ENCODE peak calls at places on chromosomes 11 and 22, in eight cellular contexts. One of them, this sample, is unnamed.

GRCh38 chr11:109037856-109038780 is 373.2 kb downstream of the DDX10 start:
- DNase-seq in activated CD4-positive, CD25-positive, alpha-beta regulatory T cell treated with anti-CD3 and anti-CD28 coated beads, Interleukin-2, amount 50 U/mL, for 16 hours: no peak
- DNase-seq in astrocyte of the cerebellum: peak; percentile 93
- DNase-seq in substantia nigra: no peak
- DNase-seq in kidney glomerular epithelial cell: no peak
- DNase-seq in T-cell: no peak
- DNase-seq in NCI-H2029 treated with DMSO at 0.1 percent for 48 hours: no peak
- DNase-seq in head of caudate nucleus: peak; percentile 51
- DNase-seq in this sample: peak; percentile 92

GRCh38 chr22:24868979-24869378 is 63.0 kb downstream of the SGSM1 start:
- DNase-seq in activated CD4-positive, CD25-positive, alpha-beta regulatory T cell treated with anti-CD3 and anti-CD28 coated beads, Interleukin-2, amount 50 U/mL, for 16 hours: no peak
- DNase-seq in astrocyte of the cerebellum: no peak
- DNase-seq in substantia nigra: no peak
- DNase-seq in kidney glomerular epithelial cell: no peak
- DNase-seq in T-cell: no peak
- DNase-seq in NCI-H2029 treated with DMSO at 0.1 percent for 48 hours: no peak
- DNase-seq in head of caudate nucleus: no peak
- DNase-seq in this sample: no peak

GRCh38 chr22:46372686-46373085 is 37.2 kb downstream of the TRMU start:
- DNase-seq in activated CD4-positive, CD25-positive, alpha-beta regulatory T cell treated with anti-CD3 and anti-CD28 coated beads, Interleukin-2, amount 50 U/mL, for 16 hours: no peak
- DNase-seq in astrocyte of the cerebellum: no peak
- DNase-seq in substantia nigra: no peak
- DNase-seq in kidney glomerular epithelial cell: no peak
- DNase-seq in T-cell: no peak
- DNase-seq in NCI-H2029 treated with DMSO at 0.1 percent for 48 hours: no peak
- DNase-seq in head of caudate nucleus: no peak
- DNase-seq in this sample: no peak

GRCh38 chr11:58179648-58180047 is 9.2 kb upstream of the OR9Q2 start:
- DNase-seq in activated CD4-positive, CD25-positive, alpha-beta regulatory T cell treated with anti-CD3 and anti-CD28 coated beads, Interleukin-2, amount 50 U/mL, for 16 hours: no peak
- DNase-seq in astrocyte of the cerebellum: no peak
- DNase-seq in substantia nigra: no peak
- DNase-seq in kidney glomerular epithelial cell: no peak
- DNase-seq in T-cell: no peak
- DNase-seq in NCI-H2029 treated with DMSO at 0.1 percent for 48 hours: no peak
- DNase-seq in head of caudate nucleus: no peak
- DNase-seq in this sample: no peak

GRCh38 chr11:46382644-46383403 is 1.4 kb downstream of the MDK start:
- DNase-seq in activated CD4-positive, CD25-positive, alpha-beta regulatory T cell treated with anti-CD3 and anti-CD28 coated beads, Interleukin-2, amount 50 U/mL, for 16 hours: no peak
- DNase-seq in astrocyte of the cerebellum: no peak
- DNase-seq in substantia nigra: no peak
- DNase-seq in kidney glomerular epithelial cell: no peak
- DNase-seq in T-cell: no peak
- DNase-seq in NCI-H2029 treated with DMSO at 0.1 percent for 48 hours: no peak
- DNase-seq in head of caudate nucleus: peak; percentile 64
- DNase-seq in this sample: peak; percentile 79

GRCh38 chr11:18490736-18491485 is 35.3 kb downstream of the LDHAL6A start:
- DNase-seq in activated CD4-positive, CD25-positive, alpha-beta regulatory T cell treated with anti-CD3 and anti-CD28 coated beads, Interleukin-2, amount 50 U/mL, for 16 hours: no peak
- DNase-seq in astrocyte of the cerebellum: no peak
- DNase-seq in substantia nigra: no peak
- DNase-seq in kidney glomerular epithelial cell: no peak
- DNase-seq in T-cell: no peak
- DNase-seq in NCI-H2029 treated with DMSO at 0.1 percent for 48 hours: no peak
- DNase-seq in head of caudate nucleus: peak; percentile 7
- DNase-seq in this sample: no peak

GRCh38 chr22:45413013-45413367 is 409 bp downstream of the SMC1B start:
- DNase-seq in activated CD4-positive, CD25-positive, alpha-beta regulatory T cell treated with anti-CD3 and anti-CD28 coated beads, Interleukin-2, amount 50 U/mL, for 16 hours: no peak
- DNase-seq in astrocyte of the cerebellum: no peak
- DNase-seq in substantia nigra: no peak
- DNase-seq in kidney glomerular epithelial cell: no peak
- DNase-seq in T-cell: no peak
- DNase-seq in NCI-H2029 treated with DMSO at 0.1 percent for 48 hours: no peak
- DNase-seq in head of caudate nucleus: no peak
- DNase-seq in this sample: no peak

GRCh38 chr22:49235463-49236300 is 592.0 kb downstream of the BRD1 start:
- DNase-seq in activated CD4-positive, CD25-positive, alpha-beta regulatory T cell treated with anti-CD3 and anti-CD28 coated beads, Interleukin-2, amount 50 U/mL, for 16 hours: no peak
- DNase-seq in astrocyte of the cerebellum: no peak
- DNase-seq in substantia nigra: no peak
- DNase-seq in kidney glomerular epithelial cell: no peak
- DNase-seq in T-cell: no peak
- DNase-seq in NCI-H2029 treated with DMSO at 0.1 percent for 48 hours: peak; percentile 46
- DNase-seq in head of caudate nucleus: no peak
- DNase-seq in this sample: no peak

GRCh38 chr11:836274-836673 is 3.5 kb downstream of the CD151 start:
- DNase-seq in activated CD4-positive, CD25-positive, alpha-beta regulatory T cell treated with anti-CD3 and anti-CD28 coated beads, Interleukin-2, amount 50 U/mL, for 16 hours: no peak
- DNase-seq in astrocyte of the cerebellum: no peak
- DNase-seq in substantia nigra: no peak
- DNase-seq in kidney glomerular epithelial cell: no peak
- DNase-seq in T-cell: no peak
- DNase-seq in NCI-H2029 treated with DMSO at 0.1 percent for 48 hours: no peak
- DNase-seq in head of caudate nucleus: no peak
- DNase-seq in this sample: no peak

GRCh38 chr11:6757373-6757967 is 14.3 kb downstream of the OR2AG2 start:
- DNase-seq in activated CD4-positive, CD25-positive, alpha-beta regulatory T cell treated with anti-CD3 and anti-CD28 coated beads, Interleukin-2, amount 50 U/mL, for 16 hours: peak; percentile 40
- DNase-seq in astrocyte of the cerebellum: peak; percentile 37
- DNase-seq in substantia nigra: no peak
- DNase-seq in kidney glomerular epithelial cell: peak; percentile 55
- DNase-seq in T-cell: peak; percentile 50
- DNase-seq in NCI-H2029 treated with DMSO at 0.1 percent for 48 hours: no peak
- DNase-seq in head of caudate nucleus: peak; percentile 80
- DNase-seq in this sample: peak; percentile 76

GRCh38 chr11:128518493-128519207 is 68.7 kb downstream of the ETS1 start:
- DNase-seq in activated CD4-positive, CD25-positive, alpha-beta regulatory T cell treated with anti-CD3 and anti-CD28 coated beads, Interleukin-2, amount 50 U/mL, for 16 hours: no peak
- DNase-seq in astrocyte of the cerebellum: no peak
- DNase-seq in substantia nigra: no peak
- DNase-seq in kidney glomerular epithelial cell: no peak
- DNase-seq in T-cell: no peak
- DNase-seq in NCI-H2029 treated with DMSO at 0.1 percent for 48 hours: no peak
- DNase-seq in head of caudate nucleus: no peak
- DNase-seq in this sample: no peak

GRCh38 chr11:125724125-125724524 is 22.0 kb upstream of the PATE1 start:
- DNase-seq in activated CD4-positive, CD25-positive, alpha-beta regulatory T cell treated with anti-CD3 and anti-CD28 coated beads, Interleukin-2, amount 50 U/mL, for 16 hours: no peak
- DNase-seq in astrocyte of the cerebellum: no peak
- DNase-seq in substantia nigra: no peak
- DNase-seq in kidney glomerular epithelial cell: peak; percentile 27
- DNase-seq in T-cell: no peak
- DNase-seq in NCI-H2029 treated with DMSO at 0.1 percent for 48 hours: peak; percentile 1
- DNase-seq in head of caudate nucleus: no peak
- DNase-seq in this sample: peak; percentile 21

GRCh38 chr11:76772100-76772782 is 10.9 kb upstream of the TSKU start:
- DNase-seq in activated CD4-positive, CD25-positive, alpha-beta regulatory T cell treated with anti-CD3 and anti-CD28 coated beads, Interleukin-2, amount 50 U/mL, for 16 hours: no peak
- DNase-seq in astrocyte of the cerebellum: no peak
- DNase-seq in substantia nigra: no peak
- DNase-seq in kidney glomerular epithelial cell: no peak
- DNase-seq in T-cell: no peak
- DNase-seq in NCI-H2029 treated with DMSO at 0.1 percent for 48 hours: no peak
- DNase-seq in head of caudate nucleus: no peak
- DNase-seq in this sample: no peak

GRCh38 chr11:61342207-61342803 is 9.3 kb downstream of the TKFC start:
- DNase-seq in activated CD4-positive, CD25-positive, alpha-beta regulatory T cell treated with anti-CD3 and anti-CD28 coated beads, Interleukin-2, amount 50 U/mL, for 16 hours: no peak
- DNase-seq in astrocyte of the cerebellum: no peak
- DNase-seq in substantia nigra: no peak
- DNase-seq in kidney glomerular epithelial cell: no peak
- DNase-seq in T-cell: no peak
- DNase-seq in NCI-H2029 treated with DMSO at 0.1 percent for 48 hours: no peak
- DNase-seq in head of caudate nucleus: no peak
- DNase-seq in this sample: no peak

GRCh38 chr11:68831124-68831523 is 10.6 kb downstream of the CPT1A start:
- DNase-seq in activated CD4-positive, CD25-positive, alpha-beta regulatory T cell treated with anti-CD3 and anti-CD28 coated beads, Interleukin-2, amount 50 U/mL, for 16 hours: no peak
- DNase-seq in astrocyte of the cerebellum: no peak
- DNase-seq in substantia nigra: no peak
- DNase-seq in kidney glomerular epithelial cell: no peak
- DNase-seq in T-cell: no peak
- DNase-seq in NCI-H2029 treated with DMSO at 0.1 percent for 48 hours: no peak
- DNase-seq in head of caudate nucleus: no peak
- DNase-seq in this sample: no peak

GRCh38 chr11:129375731-129376657 is at the start of gene BARX2:
- DNase-seq in activated CD4-positive, CD25-positive, alpha-beta regulatory T cell treated with anti-CD3 and anti-CD28 coated beads, Interleukin-2, amount 50 U/mL, for 16 hours: no peak
- DNase-seq in astrocyte of the cerebellum: peak; percentile 36
- DNase-seq in substantia nigra: no peak
- DNase-seq in kidney glomerular epithelial cell: peak; percentile 14
- DNase-seq in T-cell: no peak
- DNase-seq in NCI-H2029 treated with DMSO at 0.1 percent for 48 hours: no peak
- DNase-seq in head of caudate nucleus: peak; percentile 69
- DNase-seq in this sample: peak; percentile 76

This sample was measured in AG20443.